ENCODE peak calls at places on chromosome 3, in eight cellular contexts. Q is A549, A is stomach, W is IMR-90, V is H1, R is Peyer's patch, O is HepG2, Z is sigmoid colon. Y is an unnamed sample.

GRCh38 chr3:139491966-139492365 is 15.7 kb upstream of the RBP2 start:
- DNase-seq in Z (no peak), R (no peak), O (no peak), V (peak; percentile 50), A (no peak), W (no peak), Q (no peak), Y (peak; percentile 70)

GRCh38 chr3:181250714-181251113 is 261.2 kb upstream of the DNAJC19 start:
- DNase-seq in A (no peak), Q (no peak), W (no peak), V (no peak), Z (no peak), R (no peak), O (no peak), Y (no peak)

GRCh38 chr3:190060401-190060800 is 60.3 kb downstream of the P3H2 start:
- DNase-seq in W (no peak), Z (no peak), R (no peak), A (no peak), O (no peak), V (no peak), Q (no peak), Y (no peak)

GRCh38 chr3:40972350-40972749 is 227.0 kb upstream of the CTNNB1 start:
- DNase-seq in V (no peak), Z (no peak), R (no peak), W (no peak), A (no peak), O (no peak), Q (no peak), Y (no peak)

GRCh38 chr3:194482196-194482593 is 4.6 kb downstream of the ATP13A3 start:
- DNase-seq in Z (no peak), R (no peak), W (no peak), A (no peak), Q (no peak), V (no peak), O (no peak), Y (no peak)

GRCh38 chr3:4850928-4851265 is 128.3 kb upstream of the BHLHE40 start:
- DNase-seq in Z (no peak), W (no peak), Q (no peak), V (no peak), A (no peak), O (no peak), R (no peak), Y (no peak)

GRCh38 chr3:65595222-65595996 is 443.3 kb downstream of the MAGI1 start:
- DNase-seq in A (no peak), R (no peak), O (no peak), W (no peak), V (no peak), Q (no peak), Z (no peak), Y (no peak)

GRCh38 chr3:143078883-143079282 is 40.7 kb upstream of the CHST2 start:
- DNase-seq in V (no peak), Q (no peak), W (peak; percentile 76), R (no peak), A (no peak), O (no peak), Z (no peak), Y (no peak)

GRCh38 chr3:194300392-194300758 is 50.8 kb downstream of the CPN2 start:
- DNase-seq in R (peak; percentile 62), A (peak; percentile 82), Q (no peak), V (peak; percentile 64), O (peak; percentile 53), W (peak; percentile 39), Z (peak; percentile 96), Y (peak; percentile 95)

GRCh38 chr3:155712008-155712407 is 32.9 kb downstream of the PLCH1 start:
- DNase-seq in Q (no peak), W (no peak), O (no peak), A (no peak), R (no peak), V (no peak), Z (no peak), Y (no peak)

GRCh38 chr3:187041362-187042061 is 97.8 kb downstream of the RPL39L start:
- DNase-seq in A (no peak), Z (no peak), O (peak; percentile 97), V (no peak), Q (no peak), R (no peak), W (peak; percentile 54), Y (no peak)

GRCh38 chr3:187039723-187040414 is 99.4 kb downstream of the RPL39L start:
- DNase-seq in A (no peak), Z (no peak), V (no peak), R (no peak), O (peak; percentile 61), W (no peak), Q (no peak), Y (no peak)

GRCh38 chr3:187042062-187042745 is 97.1 kb downstream of the RPL39L start:
- DNase-seq in W (no peak), A (no peak), V (no peak), Z (no peak), R (no peak), Q (no peak), O (no peak), Y (no peak)

GRCh38 chr3:187039100-187039722 is 100.1 kb downstream of the RPL39L start:
- DNase-seq in W (no peak), V (no peak), A (no peak), Q (no peak), Z (no peak), O (peak; percentile 73), R (no peak), Y (no peak)

GRCh38 chr3:187040637-187041361 is 98.5 kb downstream of the RPL39L start:
- DNase-seq in W (peak; percentile 56), Q (no peak), A (no peak), R (no peak), Z (no peak), O (peak; percentile 83), V (no peak), Y (no peak)
- H3K4me3 ChIP-seq in W (no peak overlapping the region), Q (no peak overlapping the region), A (no peak overlapping the region), R (no peak overlapping the region), Z (no peak overlapping the region), O (peak overlapping the region; percentile 67), V (no peak overlapping the region), Y (no peak overlapping the region)

DNA sequence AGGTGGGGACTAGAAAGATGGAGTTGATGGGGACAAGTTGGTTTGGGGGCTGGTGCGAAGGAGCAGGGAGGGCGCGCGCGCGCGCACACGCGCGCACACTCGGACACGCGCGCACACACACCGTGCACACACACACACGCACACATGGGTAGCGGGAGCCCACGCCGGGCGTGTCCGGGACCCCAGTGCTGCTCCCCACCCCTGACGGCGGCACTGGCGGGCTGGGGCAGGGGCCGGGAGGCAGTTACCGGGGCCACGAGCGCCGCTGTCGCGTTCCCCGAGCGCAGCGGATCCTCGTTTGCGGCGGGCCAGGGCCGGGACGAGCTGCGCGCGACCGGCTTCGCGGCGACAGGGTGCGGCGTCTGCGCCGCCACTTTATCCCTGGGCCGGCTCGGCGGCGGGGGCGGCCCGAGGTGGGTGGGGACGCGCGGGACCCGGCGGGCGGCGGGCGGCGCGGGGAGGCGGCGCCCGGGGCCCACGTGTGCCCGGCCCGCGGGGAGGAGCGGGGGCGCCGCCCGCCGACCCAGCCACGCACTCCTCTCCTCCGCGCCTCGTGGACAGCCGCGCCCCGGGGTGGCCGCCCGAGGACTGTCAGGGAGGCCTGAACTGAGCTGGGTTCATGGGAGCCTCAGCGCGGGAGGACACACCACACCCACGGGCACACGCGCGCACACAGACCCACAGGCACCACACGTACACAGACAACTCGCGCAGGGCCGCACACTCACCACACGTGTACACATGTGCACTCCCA is 698 bp upstream of the MGLL start:
- DNase-seq in O (no peak), W (peak; percentile 33), Z (peak; percentile 89), A (peak; percentile 54), R (peak; percentile 83), V (no peak), Q (no peak), Y (peak; percentile 92)
- TF ChIP-seq CTCF in O (no peak), W (peak; percentile 37), Z (peak; percentile 54), A (no peak), R (no peak), V (no peak), Q (peak; percentile 15), Y (no peak)

GRCh38 chr3:39166932-39167532 is 13.6 kb upstream of the CSRNP1 start:
- DNase-seq in R (peak; percentile 52), A (peak; percentile 52), O (no peak), Z (peak; percentile 78), Q (no peak), V (no peak), W (peak; percentile 93), Y (peak; percentile 84)
- TF ChIP-seq POLR2A in R (no peak), A (no peak), O (no peak), Z (no peak), Q (no peak), V (no peak), W (no peak), Y (no peak)

GRCh38 chr3:177190701-177191100 is 6.6 kb downstream of the TBL1XR1 start:
- DNase-seq in Q (no peak), O (no peak), V (no peak), A (no peak), Z (no peak), R (no peak), W (no peak), Y (no peak)
- H3K4me3 ChIP-seq in Q (no peak overlapping the region), O (no peak overlapping the region), V (no peak overlapping the region), A (no peak overlapping the region), Z (no peak overlapping the region), R (no peak overlapping the region), W (no peak overlapping the region), Y (no peak overlapping the region)

GRCh38 chr3:53799338-53799865 is 46.8 kb downstream of the CHDH start:
- DNase-seq in W (peak; percentile 9), O (no peak), R (no peak), Z (no peak), Q (no peak), V (no peak), A (no peak), Y (no peak)
- TF ChIP-seq CTCF in W (no peak), O (no peak), R (no peak), Z (no peak), Q (no peak), V (no peak), A (no peak), Y (no peak)

GRCh38 chr3:50605901-50606326 is 5.7 kb downstream of the CISH start:
- DNase-seq in W (no peak), O (no peak), V (no peak), A (no peak), R (no peak), Q (no peak), Z (no peak), Y (no peak)
- TF ChIP-seq POLR2A in W (no peak), O (no peak), V (no peak), A (no peak), R (no peak), Q (no peak), Z (no peak), Y (no peak)